ENCODE peak calls at places on chromosomes 7 and 10, in five cellular contexts. H is HCT116, F is sigmoid colon, P is HepG2, W is K562. E is an unnamed sample.

GRCh38 chr7:82598958-82599357 is 155.4 kb upstream of the CACNA2D1 start:
- DNase-seq in H (no peak), F (no peak), P (no peak), W (no peak), E (no peak)

GRCh38 chr7:200704-201103 is 8.3 kb downstream of the FAM20C start:
- DNase-seq in H (no peak), F (no peak), P (no peak), W (no peak), E (no peak)

GRCh38 chr7:141045842-141046630 is 27.8 kb upstream of the TMEM178B start:
- DNase-seq in H (no peak), F (no peak), P (no peak), W (no peak), E (no peak)

GRCh38 chr10:88442681-88443080 is 140.4 kb downstream of the RNLS start:
- DNase-seq in H (no peak), F (no peak), P (no peak), W (no peak), E (no peak)

GRCh38 chr7:3588341-3588740 is 287.3 kb downstream of the SDK1 start:
- DNase-seq in H (no peak), F (no peak), P (no peak), W (no peak), E (no peak)

GRCh38 chr10:13371879-13372470 is 23.9 kb upstream of the SEPHS1 start:
- DNase-seq in H (peak), F (peak), P (peak), W (peak), E (peak)

GRCh38 chr7:138538518-138538917 is 78.5 kb downstream of the TRIM24 start:
- DNase-seq in H (no peak), F (no peak), P (no peak), W (no peak), E (no peak)

GRCh38 chr10:92714152-92714836 is 24.5 kb downstream of the HHEX start:
- DNase-seq in H (no peak), F (no peak), P (no peak), W (no peak), E (no peak)

GRCh38 chr7:135159359-135160087 is 11.0 kb downstream of the CYREN start:
- DNase-seq in H (no peak), F (no peak), P (no peak), W (no peak), E (no peak)

GRCh38 chr10:112071596-112072133 is 111.9 kb downstream of the GPAM start:
- DNase-seq in H (no peak), F (no peak), P (no peak), W (no peak), E (no peak)
- TF ChIP-seq CTCF in H (no peak), F (no peak), P (no peak), W (no peak), E (no peak)

DNA sequence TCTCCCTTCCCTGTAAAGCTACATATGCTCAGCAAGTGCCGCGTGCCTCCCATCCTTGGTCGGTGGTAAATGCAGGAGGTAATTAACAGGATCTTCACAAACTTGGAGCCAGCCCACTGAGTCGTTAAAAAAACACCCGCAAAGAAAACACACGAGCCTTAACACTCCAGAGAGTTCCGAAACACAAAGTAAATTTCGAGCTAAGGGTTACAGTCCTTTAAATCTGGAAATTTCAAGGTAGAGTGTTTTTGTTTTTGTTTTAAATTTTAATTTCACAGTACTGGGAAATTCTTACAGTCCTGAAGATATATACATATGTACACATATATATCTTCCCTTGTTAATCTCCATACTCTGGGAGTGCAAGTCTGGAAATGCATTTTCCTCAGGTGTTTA is 1.1 kb downstream of the ST7 start:
- DNase-seq in H (no peak), F (no peak), P (no peak), W (no peak), E (no peak)
- TF ChIP-seq POLR2AphosphoS5 in H (no peak), F (no peak), P (no peak), W (no peak), E (no peak)

DNA sequence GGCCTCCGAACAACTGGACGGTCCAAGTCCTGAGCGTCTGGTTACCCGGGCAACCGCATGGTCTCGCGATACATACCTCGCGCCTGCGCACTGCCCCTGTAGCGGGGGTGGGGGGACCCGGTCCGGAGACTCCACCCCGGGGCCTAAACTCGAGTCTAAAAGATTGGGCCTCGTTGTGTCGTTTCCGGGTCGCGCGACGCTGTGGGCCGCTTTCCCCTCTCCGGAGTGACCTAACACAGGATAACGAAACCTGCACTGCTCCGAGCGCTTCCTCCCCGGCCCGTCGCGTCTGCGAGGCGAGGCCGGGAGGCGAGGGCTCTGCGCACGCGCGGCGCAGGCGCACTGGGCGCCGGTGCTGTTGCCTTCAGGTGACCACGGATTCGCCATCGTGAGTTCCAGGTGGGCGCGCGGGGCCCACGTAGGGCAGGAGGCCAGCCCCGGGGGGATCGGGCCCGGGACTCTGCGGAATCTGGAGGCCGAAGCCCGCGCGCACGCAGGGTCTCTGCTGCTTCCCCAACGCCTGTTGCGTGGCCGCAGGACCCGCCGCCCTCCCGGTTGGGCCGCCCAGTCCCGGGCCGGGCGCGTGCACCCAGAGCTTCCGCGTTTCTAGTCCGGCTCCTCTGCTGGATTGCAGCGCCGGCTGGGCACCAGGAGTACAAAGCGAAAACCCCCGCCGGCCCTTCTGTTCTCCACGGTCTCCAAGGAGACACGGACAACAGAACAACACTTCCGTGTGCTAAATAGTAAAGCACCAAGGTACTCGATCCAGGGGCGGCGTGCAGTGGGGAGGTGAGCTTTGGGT is at the start of gene RPP38:
- DNase-seq in H (peak), F (peak), P (peak), W (peak), E (peak)
- TF ChIP-seq POLR2A in H (peak), F (no peak), P (peak), W (peak), E (peak)

GRCh38 chr10:71747808-71748523 is 25.4 kb downstream of the VSIR start:
- DNase-seq in H (no peak), F (no peak), P (no peak), W (peak), E (peak)

GRCh38 chr10:71750124-71750841 is 23.0 kb downstream of the VSIR start:
- DNase-seq in H (no peak), F (no peak), P (no peak), W (no peak), E (peak)

GRCh38 chr10:71749396-71749795 is 23.9 kb downstream of the VSIR start:
- DNase-seq in H (no peak), F (no peak), P (no peak), W (no peak), E (peak)

GRCh38 chr10:71747039-71747807 is 26.1 kb downstream of the VSIR start:
- DNase-seq in H (no peak), F (no peak), P (no peak), W (peak), E (no peak)

GRCh38 chr10:71748671-71749191 is 24.6 kb downstream of the VSIR start:
- DNase-seq in H (no peak), F (peak), P (no peak), W (peak), E (peak)
- TF ChIP-seq CTCF in H (no peak), F (no peak), P (no peak), W (no peak), E (peak)

GRCh38 chr7:87151002-87151505 is 1.2 kb upstream of the DMTF1 start:
- DNase-seq in H (no peak), F (no peak), P (no peak), W (no peak), E (no peak)

GRCh38 chr7:87154166-87154565 is 1.9 kb downstream of the DMTF1 start:
- DNase-seq in H (no peak), F (no peak), P (no peak), W (no peak), E (no peak)

GRCh38 chr7:87152897-87153641 is 816 bp downstream of the DMTF1 start:
- DNase-seq in H (no peak), F (peak), P (peak), W (peak), E (peak)

GRCh38 chr7:87152112-87152896 is at the start of gene DMTF1:
- DNase-seq in H (peak), F (peak), P (peak), W (peak), E (peak)

DNA sequence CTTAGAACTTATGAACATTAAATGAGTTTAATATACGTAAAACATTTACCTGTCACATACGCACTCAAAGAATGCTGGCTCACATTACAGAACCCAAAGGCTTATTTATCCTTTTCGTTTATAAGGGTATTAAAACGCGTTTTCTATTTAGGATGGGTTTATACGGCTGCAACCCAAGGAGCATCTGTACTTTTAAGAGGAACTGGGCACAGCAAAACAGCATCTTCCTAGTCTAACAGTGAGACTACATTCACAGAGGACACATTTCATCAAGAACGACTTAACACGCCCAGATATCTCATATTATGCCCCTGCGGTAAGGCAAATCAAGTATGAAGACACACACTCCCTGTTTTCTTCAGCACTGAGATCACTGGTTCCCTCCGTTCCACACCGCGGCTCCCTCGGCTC is 547 bp upstream of the DMTF1 start:
- DNase-seq in H (no peak), F (no peak), P (no peak), W (no peak), E (no peak)
- TF ChIP-seq POLR2AphosphoS5 in H (no peak), F (no peak), P (no peak), W (no peak), E (no peak)

GRCh38 chr7:139681463-139681755 is 96.4 kb downstream of the HIPK2 start:
- DNase-seq in H (peak), F (no peak), P (no peak), W (peak), E (no peak)

GRCh38 chr7:139679731-139680594 is 97.8 kb downstream of the HIPK2 start:
- DNase-seq in H (no peak), F (no peak), P (peak), W (no peak), E (no peak)

GRCh38 chr7:139681812-139682135 is 96.0 kb downstream of the HIPK2 start:
- DNase-seq in H (no peak), F (no peak), P (no peak), W (no peak), E (no peak)

GRCh38 chr7:139682136-139683013 is 95.4 kb downstream of the HIPK2 start:
- DNase-seq in H (peak), F (no peak), P (peak), W (no peak), E (no peak)

GRCh38 chr7:139680676-139681462 is 96.9 kb downstream of the HIPK2 start:
- DNase-seq in H (peak), F (no peak), P (no peak), W (peak), E (peak)
- TF ChIP-seq POLR2A in H (no peak), F (no peak), P (no peak), W (no peak), E (no peak)

E was measured in spleen.